ENCODE peak calls at places on chromosomes 3 and 15, in six cellular contexts. One of them, this sample, is unnamed.

GRCh38 chr3:167814441-167814951 is 79.0 kb downstream of the SERPINI1 start:
- DNase-seq in heart right ventricle: no peak
- DNase-seq in testis: no peak
- DNase-seq in CD8-positive, alpha-beta T cell: no peak
- DNase-seq in IMR-90: peak; percentile 11
- DNase-seq in upper lobe of right lung: no peak
- DNase-seq in this sample: peak; percentile 91

GRCh38 chr3:58924581-58924980 is 125.2 kb downstream of the CFAP20DC start:
- DNase-seq in heart right ventricle: no peak
- DNase-seq in testis: no peak
- DNase-seq in CD8-positive, alpha-beta T cell: no peak
- DNase-seq in IMR-90: peak; percentile 26
- DNase-seq in upper lobe of right lung: no peak
- DNase-seq in this sample: no peak

GRCh38 chr15:64146885-64147681 is 4.4 kb upstream of the SNX22 start:
- DNase-seq in heart right ventricle: no peak
- DNase-seq in testis: no peak
- DNase-seq in CD8-positive, alpha-beta T cell: no peak
- DNase-seq in IMR-90: peak; percentile 49
- DNase-seq in upper lobe of right lung: no peak
- DNase-seq in this sample: peak; percentile 33

GRCh38 chr15:53611145-53611920 is 148.1 kb downstream of the WDR72 start:
- DNase-seq in heart right ventricle: no peak
- DNase-seq in testis: no peak
- DNase-seq in CD8-positive, alpha-beta T cell: no peak
- DNase-seq in IMR-90: no peak
- DNase-seq in upper lobe of right lung: no peak
- DNase-seq in this sample: no peak

GRCh38 chr15:91184441-91184840 is 84.4 kb downstream of the SV2B start:
- DNase-seq in heart right ventricle: no peak
- DNase-seq in testis: no peak
- DNase-seq in CD8-positive, alpha-beta T cell: no peak
- DNase-seq in IMR-90: no peak
- DNase-seq in upper lobe of right lung: no peak
- DNase-seq in this sample: no peak

GRCh38 chr3:197168606-197169005 is 129.8 kb downstream of the DLG1 start:
- DNase-seq in heart right ventricle: no peak
- DNase-seq in testis: no peak
- DNase-seq in CD8-positive, alpha-beta T cell: no peak
- DNase-seq in IMR-90: peak; percentile 38
- DNase-seq in upper lobe of right lung: no peak
- DNase-seq in this sample: peak; percentile 59

GRCh38 chr3:82816086-82816485 is 1054.6 kb upstream of the GBE1 start:
- DNase-seq in heart right ventricle: no peak
- DNase-seq in testis: no peak
- DNase-seq in CD8-positive, alpha-beta T cell: no peak
- DNase-seq in IMR-90: no peak
- DNase-seq in upper lobe of right lung: no peak
- DNase-seq in this sample: no peak

GRCh38 chr3:49158108-49158709 is 7.9 kb downstream of the CCDC71 start:
- DNase-seq in heart right ventricle: no peak
- DNase-seq in testis: peak; percentile 47
- DNase-seq in CD8-positive, alpha-beta T cell: peak; percentile 40
- DNase-seq in IMR-90: no peak
- DNase-seq in upper lobe of right lung: no peak
- DNase-seq in this sample: no peak

GRCh38 chr3:31815631-31816440 is 165.2 kb downstream of the OSBPL10 start:
- DNase-seq in heart right ventricle: no peak
- DNase-seq in testis: no peak
- DNase-seq in CD8-positive, alpha-beta T cell: no peak
- DNase-seq in IMR-90: no peak
- DNase-seq in upper lobe of right lung: no peak
- DNase-seq in this sample: no peak

GRCh38 chr15:70063284-70063991 is 34.3 kb downstream of the TLE3 start:
- DNase-seq in heart right ventricle: no peak
- DNase-seq in testis: no peak
- DNase-seq in CD8-positive, alpha-beta T cell: no peak
- DNase-seq in IMR-90: no peak
- DNase-seq in upper lobe of right lung: peak; percentile 31
- DNase-seq in this sample: no peak

GRCh38 chr3:7764091-7764490 is 737.5 kb upstream of the LMCD1 start:
- DNase-seq in heart right ventricle: no peak
- DNase-seq in testis: no peak
- DNase-seq in CD8-positive, alpha-beta T cell: no peak
- DNase-seq in IMR-90: no peak
- DNase-seq in upper lobe of right lung: no peak
- DNase-seq in this sample: no peak

GRCh38 chr3:152302521-152303021 is 33.8 kb downstream of the MBNL1 start:
- DNase-seq in heart right ventricle: peak; percentile 30
- DNase-seq in testis: peak; percentile 60
- DNase-seq in CD8-positive, alpha-beta T cell: no peak
- DNase-seq in IMR-90: peak; percentile 90
- DNase-seq in upper lobe of right lung: peak; percentile 72
- DNase-seq in this sample: peak; percentile 83

GRCh38 chr15:75775296-75776074 is 62.8 kb upstream of the CSPG4 start:
- DNase-seq in heart right ventricle: no peak
- DNase-seq in testis: no peak
- DNase-seq in CD8-positive, alpha-beta T cell: no peak
- DNase-seq in IMR-90: no peak
- DNase-seq in upper lobe of right lung: no peak
- DNase-seq in this sample: no peak

GRCh38 chr3:156311431-156311830 is 191.1 kb downstream of the KCNAB1 start:
- DNase-seq in heart right ventricle: no peak
- DNase-seq in testis: no peak
- DNase-seq in CD8-positive, alpha-beta T cell: no peak
- DNase-seq in IMR-90: no peak
- DNase-seq in upper lobe of right lung: no peak
- DNase-seq in this sample: no peak

GRCh38 chr15:57527382-57528091 is 64.2 kb upstream of the MYZAP start:
- DNase-seq in heart right ventricle: no peak
- DNase-seq in testis: peak; percentile 50
- DNase-seq in CD8-positive, alpha-beta T cell: no peak
- DNase-seq in IMR-90: peak; percentile 88
- DNase-seq in upper lobe of right lung: no peak
- DNase-seq in this sample: peak; percentile 94

DNA sequence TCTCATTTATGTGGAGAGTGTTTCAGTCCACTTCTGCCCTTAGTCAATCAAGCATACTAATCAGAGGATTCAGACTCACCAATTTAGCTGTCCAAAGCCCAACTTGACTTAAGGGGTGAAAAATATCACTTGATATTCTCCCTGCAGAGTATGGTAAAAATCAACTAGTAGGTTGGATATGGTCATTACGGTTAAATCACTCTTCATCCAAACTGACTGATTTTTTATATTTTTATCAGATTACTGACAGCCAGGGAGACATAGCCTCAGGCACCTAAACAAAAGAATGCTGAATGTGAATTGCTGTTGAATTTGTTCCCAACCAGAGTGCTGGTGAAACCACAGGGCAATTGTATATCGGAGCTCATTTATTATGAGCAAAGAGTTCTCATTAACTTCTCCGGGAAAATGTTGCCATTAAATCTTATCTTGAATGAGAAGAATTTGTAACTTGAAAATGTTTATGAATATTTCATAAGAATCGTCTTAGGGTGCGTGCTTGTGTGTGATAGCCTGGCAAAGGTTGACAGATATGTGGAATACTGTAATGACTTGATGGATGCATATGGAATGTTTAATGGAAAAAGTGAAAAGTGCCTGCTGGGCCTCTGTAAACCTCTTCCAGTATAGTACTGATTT is 411.2 kb downstream of the NAALADL2 start:
- DNase-seq in heart right ventricle: no peak
- DNase-seq in testis: no peak
- DNase-seq in CD8-positive, alpha-beta T cell: no peak
- DNase-seq in IMR-90: peak; percentile 62
- DNase-seq in upper lobe of right lung: no peak
- DNase-seq in this sample: peak; percentile 82
- H3K4me3 ChIP-seq in heart right ventricle: no peak overlapping the region
- H3K4me3 ChIP-seq in testis: no peak overlapping the region
- H3K4me3 ChIP-seq in CD8-positive, alpha-beta T cell: no peak overlapping the region
- H3K4me3 ChIP-seq in IMR-90: no peak overlapping the region
- H3K4me3 ChIP-seq in upper lobe of right lung: no peak overlapping the region
- H3K4me3 ChIP-seq in this sample: no peak overlapping the region

DNA sequence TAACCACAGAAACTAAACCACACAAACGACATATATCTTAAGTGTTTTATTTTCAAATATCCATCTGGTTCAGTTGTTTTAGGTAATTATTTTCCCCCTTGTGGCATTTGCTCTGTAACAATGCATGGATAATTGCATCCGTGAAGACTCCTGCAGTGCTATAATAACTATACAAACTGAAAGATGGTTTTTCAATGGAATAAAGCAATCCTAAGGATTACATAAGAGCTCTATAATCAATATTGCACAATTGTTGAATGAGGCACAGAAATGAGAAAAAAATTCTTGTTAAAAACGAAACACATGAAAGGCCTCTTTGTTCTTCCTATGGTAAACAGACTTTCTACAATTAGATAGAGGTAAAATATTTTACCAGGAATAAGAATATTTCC is 446.0 kb upstream of the EPHA3 start:
- DNase-seq in heart right ventricle: no peak
- DNase-seq in testis: no peak
- DNase-seq in CD8-positive, alpha-beta T cell: no peak
- DNase-seq in IMR-90: no peak
- DNase-seq in upper lobe of right lung: no peak
- DNase-seq in this sample: no peak
- H3K9me3 ChIP-seq in heart right ventricle: no peaks in the 10 kb centered on the region
- H3K9me3 ChIP-seq in testis: no peaks in the 10 kb centered on the region
- H3K9me3 ChIP-seq in CD8-positive, alpha-beta T cell: no peaks in the 10 kb centered on the region
- H3K9me3 ChIP-seq in IMR-90: no peaks in the 10 kb centered on the region
- H3K9me3 ChIP-seq in upper lobe of right lung: no peaks in the 10 kb centered on the region
- H3K9me3 ChIP-seq in this sample: no peaks in the 10 kb centered on the region

DNA sequence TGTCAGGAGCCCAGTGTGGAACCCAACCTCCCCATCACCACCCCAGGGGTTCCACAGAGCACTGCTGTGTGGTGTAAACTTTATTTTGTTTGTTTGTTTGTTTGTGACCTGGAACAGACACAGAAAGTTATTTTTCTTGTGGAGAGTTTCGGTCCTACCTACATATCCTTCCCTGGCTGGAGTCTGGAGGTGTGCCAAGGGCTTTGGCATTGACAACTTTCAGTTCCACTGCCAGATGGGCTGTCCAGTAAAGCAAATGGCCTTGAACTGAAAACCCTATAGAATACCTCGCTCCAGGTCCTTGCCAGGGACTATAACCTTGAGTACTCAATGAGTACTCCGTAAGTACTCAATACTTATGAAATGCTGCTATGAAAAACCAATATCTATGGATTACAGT is 103.5 kb downstream of the MITF start:
- DNase-seq in heart right ventricle: peak; percentile 40
- DNase-seq in testis: no peak
- DNase-seq in CD8-positive, alpha-beta T cell: no peak
- DNase-seq in IMR-90: no peak
- DNase-seq in upper lobe of right lung: no peak
- DNase-seq in this sample: no peak
- H3K4me1 ChIP-seq in heart right ventricle: peaks cover 29% of the 10 kb centered on the region
- H3K4me1 ChIP-seq in testis: no peaks in the 10 kb centered on the region
- H3K4me1 ChIP-seq in CD8-positive, alpha-beta T cell: no peaks in the 10 kb centered on the region
- H3K4me1 ChIP-seq in IMR-90: peaks cover 10% of the 10 kb centered on the region
- H3K4me1 ChIP-seq in upper lobe of right lung: peaks cover 10% of the 10 kb centered on the region
- H3K4me1 ChIP-seq in this sample: peaks cover 17% of the 10 kb centered on the region

GRCh38 chr3:61561374-61562041 is at the start of gene PTPRG:
- DNase-seq in heart right ventricle: peak; percentile 87
- DNase-seq in testis: peak; percentile 95
- DNase-seq in CD8-positive, alpha-beta T cell: no peak
- DNase-seq in IMR-90: peak; percentile 94
- DNase-seq in upper lobe of right lung: peak; percentile 90
- DNase-seq in this sample: peak; percentile 98
- H3K4me3 ChIP-seq in heart right ventricle: peak within 1 kb of the TSS; percentile 85
- H3K4me3 ChIP-seq in testis: peak within 1 kb of the TSS; percentile 97
- H3K4me3 ChIP-seq in CD8-positive, alpha-beta T cell: no peak within 1 kb of the TSS
- H3K4me3 ChIP-seq in IMR-90: peak within 1 kb of the TSS; percentile 99
- H3K4me3 ChIP-seq in upper lobe of right lung: peak within 1 kb of the TSS; percentile 63
- H3K4me3 ChIP-seq in this sample: peak within 1 kb of the TSS; percentile 88

This sample was measured in adipocyte.